ENCODE peak calls at places on chromosomes 2 and 18, in five cellular contexts. N, Z, T, P and J are unnamed samples.

GRCh38 chr18:35028556-35028955 is 12.7 kb upstream of the MAPRE2 start:
- DNase-seq in N (peak; percentile 74), Z (no peak), T (no peak), P (no peak), J (no peak)

GRCh38 chr2:68812256-68812655 is 58.9 kb downstream of the BMP10 start:
- DNase-seq in N (no peak), Z (no peak), T (no peak), P (no peak), J (peak; percentile 49)

GRCh38 chr2:179917272-179917671 is 55.9 kb upstream of the ZNF385B start:
- DNase-seq in N (peak; percentile 83), Z (no peak), T (no peak), P (no peak), J (no peak)

GRCh38 chr2:26011990-26012856 is 21.7 kb upstream of the RAB10 start:
- DNase-seq in N (peak; percentile 36), Z (peak; percentile 94), T (peak; percentile 77), P (no peak), J (peak; percentile 81)

GRCh38 chr2:123747316-123747715 is 277.8 kb upstream of the CNTNAP5 start:
- DNase-seq in N (no peak), Z (no peak), T (no peak), P (no peak), J (no peak)

GRCh38 chr2:120763516-120763915 is 27.8 kb downstream of the GLI2 start:
- DNase-seq in N (peak; percentile 40), Z (peak; percentile 33), T (peak; percentile 63), P (no peak), J (peak; percentile 30)

GRCh38 chr2:1645761-1646476 is 98.4 kb downstream of the PXDN start:
- DNase-seq in N (no peak), Z (no peak), T (no peak), P (no peak), J (no peak)

GRCh38 chr18:48395646-48396045 is 13.5 kb downstream of the ZBTB7C start:
- DNase-seq in N (no peak), Z (no peak), T (no peak), P (no peak), J (no peak)

GRCh38 chr18:12883003-12883683 is 894 bp downstream of the PTPN2 start:
- DNase-seq in N (no peak), Z (no peak), T (peak; percentile 32), P (no peak), J (no peak)

DNA sequence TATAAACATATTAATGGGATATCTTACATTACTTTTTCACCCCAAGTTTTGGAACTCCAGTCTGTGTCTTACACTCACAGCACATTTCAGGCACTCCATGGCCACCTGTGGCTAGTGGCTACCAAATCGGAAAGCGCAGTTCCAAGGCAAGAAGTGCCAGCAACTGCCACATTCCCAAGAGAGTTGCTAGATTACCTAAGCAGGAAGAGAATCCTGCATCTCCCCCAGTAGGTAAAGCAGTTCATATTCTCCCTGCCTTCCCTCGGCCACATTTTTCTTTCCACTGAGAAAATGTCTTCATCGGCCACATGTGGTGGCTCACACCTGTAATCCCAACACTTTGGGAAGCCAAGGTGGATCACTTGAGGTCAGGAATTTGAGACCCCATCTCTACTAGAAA is 62.8 kb downstream of the MEX3C start:
- DNase-seq in N (no peak), Z (no peak), T (no peak), P (no peak), J (no peak)
- TF ChIP-seq CTCF in N (no peak), Z (no peak), T (no peak), P (no peak), J (no peak)

GRCh38 chr2:71702071-71702970 is 249.0 kb downstream of the DYSF start:
- DNase-seq in N (no peak), Z (no peak), T (no peak), P (no peak), J (peak; percentile 10)

GRCh38 chr2:71705171-71705960 is 252.0 kb downstream of the DYSF start:
- DNase-seq in N (no peak), Z (no peak), T (no peak), P (no peak), J (peak; percentile 34)

GRCh38 chr2:71704688-71705087 is 251.3 kb downstream of the DYSF start:
- DNase-seq in N (no peak), Z (no peak), T (no peak), P (no peak), J (no peak)

GRCh38 chr2:71702971-71703898 is 249.9 kb downstream of the DYSF start:
- DNase-seq in N (no peak), Z (no peak), T (no peak), P (no peak), J (no peak)

GRCh38 chr2:71703981-71704545 is 250.7 kb downstream of the DYSF start:
- DNase-seq in N (no peak), Z (no peak), T (no peak), P (no peak), J (no peak)
- TF ChIP-seq CTCF in N (no peak), Z (no peak), T (no peak), P (no peak), J (no peak)

GRCh38 chr2:100975521-100975785 is 26.6 kb upstream of the RPL31 start:
- DNase-seq in N (no peak), Z (no peak), T (no peak), P (no peak), J (no peak)

GRCh38 chr2:100974712-100975520 is 27.2 kb upstream of the RPL31 start:
- DNase-seq in N (no peak), Z (no peak), T (no peak), P (no peak), J (no peak)

GRCh38 chr2:100971221-100971620 is 30.9 kb upstream of the RPL31 start:
- DNase-seq in N (no peak), Z (no peak), T (no peak), P (no peak), J (no peak)

GRCh38 chr2:100969998-100970397 is 32.1 kb upstream of the RPL31 start:
- DNase-seq in N (no peak), Z (no peak), T (no peak), P (no peak), J (no peak)

GRCh38 chr2:100972452-100972851 is 29.6 kb upstream of the RPL31 start:
- DNase-seq in N (no peak), Z (no peak), T (no peak), P (no peak), J (no peak)
- TF ChIP-seq CTCF in N (no peak), Z (no peak), T (no peak), P (no peak), J (no peak)

GRCh38 chr2:99725810-99726209 is 236.0 kb upstream of the REV1 start:
- DNase-seq in N (peak; percentile 5), Z (no peak), T (no peak), P (no peak), J (no peak)
- TF ChIP-seq CTCF in N (peak; percentile 46), Z (peak; percentile 16), T (no peak), P (no peak), J (peak; percentile 75)